ENCODE peak calls at places on chromosomes 3 and 15, in eight cellular contexts. Q is HuH-7.5, I is naive B cell, U is AG08396, M is GM23338, O is AG09319, K is AG04450, F is iPS DF 19.7. S is an unnamed sample.

GRCh38 chr15:75928680-75929608 is 25.3 kb downstream of the FBXO22 start:
- DNase-seq in O (no peak), F (no peak), U (no peak), Q (peak), I (no peak), K (no peak), M (peak), S (peak)

GRCh38 chr15:88604972-88605506 is 16.1 kb upstream of the AEN start:
- DNase-seq in O (no peak), M (peak), U (no peak), F (no peak), Q (no peak), K (no peak), I (no peak), S (peak)

GRCh38 chr3:105862217-105862616 is 6.6 kb downstream of the CBLB start:
- DNase-seq in K (no peak), O (no peak), Q (no peak), I (peak), U (no peak), F (no peak), M (no peak), S (no peak)

GRCh38 chr3:146093928-146094327 is 67.1 kb downstream of the PLOD2 start:
- DNase-seq in Q (no peak), U (no peak), O (no peak), K (no peak), F (no peak), M (no peak), I (no peak), S (no peak)

GRCh38 chr3:194046995-194047681 is 88.8 kb upstream of the HES1 start:
- DNase-seq in K (no peak), M (no peak), I (peak), Q (no peak), O (no peak), F (no peak), U (no peak), S (no peak)

GRCh38 chr3:15815696-15816095 is 17.9 kb upstream of the ANKRD28 start:
- DNase-seq in F (no peak), U (peak), M (no peak), Q (no peak), K (peak), I (no peak), O (peak), S (no peak)

GRCh38 chr15:78083687-78084358 is 6.3 kb upstream of the TBC1D2B start:
- DNase-seq in K (no peak), M (no peak), F (no peak), Q (no peak), I (no peak), O (no peak), U (no peak), S (peak)

GRCh38 chr3:33047842-33048834 is 48.8 kb downstream of the GLB1 start:
- DNase-seq in I (peak), K (no peak), M (no peak), Q (no peak), O (no peak), U (no peak), F (no peak), S (no peak)

GRCh38 chr3:140733623-140734022 is 55.8 kb downstream of the TRIM42 start:
- DNase-seq in U (no peak), F (no peak), O (no peak), M (no peak), Q (no peak), K (no peak), I (no peak), S (no peak)

GRCh38 chr3:32143849-32144757 is 37.7 kb downstream of the GPD1L start:
- DNase-seq in K (peak), I (peak), O (peak), M (peak), F (peak), U (peak), Q (peak), S (no peak)

GRCh38 chr3:163785693-163786092 is 1292.6 kb downstream of the SI start:
- DNase-seq in Q (no peak), U (no peak), O (no peak), I (no peak), M (peak), K (no peak), F (peak), S (peak)

GRCh38 chr3:135125171-135125801 is 330.2 kb downstream of the EPHB1 start:
- DNase-seq in U (peak), K (no peak), F (peak), M (peak), I (no peak), Q (peak), O (no peak), S (peak)

GRCh38 chr3:42906085-42906904 is at the start of gene ZNF662:
- DNase-seq in Q (peak), M (peak), K (no peak), O (no peak), F (no peak), I (no peak), U (peak), S (peak)

GRCh38 chr3:98763076-98763475 is at the start of gene ST3GAL6:
- DNase-seq in K (no peak), M (no peak), F (no peak), O (no peak), U (no peak), I (no peak), Q (no peak), S (no peak)

GRCh38 chr3:194715022-194715800 is 29.5 kb downstream of the FAM43A start:
- DNase-seq in I (no peak), U (no peak), F (no peak), K (no peak), Q (no peak), O (no peak), M (no peak), S (no peak)

GRCh38 chr3:105518806-105519418 is 152.2 kb downstream of the ALCAM start:
- DNase-seq in Q (no peak), M (peak), U (peak), O (peak), K (peak), I (peak), F (peak), S (peak)

GRCh38 chr3:55007971-55008370 is 80.1 kb upstream of the LRTM1 start:
- DNase-seq in U (no peak), I (no peak), Q (no peak), O (no peak), F (no peak), M (no peak), K (no peak), S (no peak)